ENCODE peak calls at places on chromosomes 1 and 21, in four cellular contexts. One of them, this sample, is unnamed.

GRCh38 chr1:69710484-69710883 is 142.8 kb downstream of the LRRC7 start:
- DNase-seq in tibial artery: no peak
- DNase-seq in memory B cell: no peak
- DNase-seq in cerebellar cortex: no peak
- DNase-seq in this sample: no peak

GRCh38 chr1:150282558-150282958 is 204 bp downstream of the CIART start:
- DNase-seq in tibial artery: peak; percentile 45
- DNase-seq in memory B cell: no peak
- DNase-seq in cerebellar cortex: no peak
- DNase-seq in this sample: no peak

GRCh38 chr1:150152182-150152536 is 2.4 kb downstream of the PLEKHO1 start:
- DNase-seq in tibial artery: no peak
- DNase-seq in memory B cell: no peak
- DNase-seq in cerebellar cortex: peak; percentile 26
- DNase-seq in this sample: no peak

GRCh38 chr1:107844009-107844408 is 121.0 kb downstream of the VAV3 start:
- DNase-seq in tibial artery: no peak
- DNase-seq in memory B cell: no peak
- DNase-seq in cerebellar cortex: no peak
- DNase-seq in this sample: no peak

GRCh38 chr1:237562247-237562823 is 328.4 kb downstream of the ZP4 start:
- DNase-seq in tibial artery: no peak
- DNase-seq in memory B cell: no peak
- DNase-seq in cerebellar cortex: peak; percentile 81
- DNase-seq in this sample: peak; percentile 3

GRCh38 chr1:181398544-181398943 is 84.8 kb upstream of the CACNA1E start:
- DNase-seq in tibial artery: no peak
- DNase-seq in memory B cell: no peak
- DNase-seq in cerebellar cortex: no peak
- DNase-seq in this sample: no peak

GRCh38 chr1:31476891-31477846 is 64.2 kb downstream of the SERINC2 start:
- DNase-seq in tibial artery: no peak
- DNase-seq in memory B cell: no peak
- DNase-seq in cerebellar cortex: no peak
- DNase-seq in this sample: no peak

GRCh38 chr1:167617100-167617949 is 12.7 kb upstream of the RCSD1 start:
- DNase-seq in tibial artery: peak; percentile 41
- DNase-seq in memory B cell: peak; percentile 59
- DNase-seq in cerebellar cortex: no peak
- DNase-seq in this sample: no peak

GRCh38 chr1:15848143-15848928 is 829 bp downstream of the SPEN start:
- DNase-seq in tibial artery: no peak
- DNase-seq in memory B cell: peak; percentile 72
- DNase-seq in cerebellar cortex: peak; percentile 53
- DNase-seq in this sample: no peak

GRCh38 chr21:43899307-43900077 is 34.5 kb downstream of the AGPAT3 start:
- DNase-seq in tibial artery: no peak
- DNase-seq in memory B cell: no peak
- DNase-seq in cerebellar cortex: no peak
- DNase-seq in this sample: no peak

GRCh38 chr1:53442297-53442696 is 16.9 kb upstream of the DMRTB1 start:
- DNase-seq in tibial artery: no peak
- DNase-seq in memory B cell: no peak
- DNase-seq in cerebellar cortex: no peak
- DNase-seq in this sample: no peak

GRCh38 chr1:231264642-231265041 is 23.6 kb downstream of the GNPAT start:
- DNase-seq in tibial artery: no peak
- DNase-seq in memory B cell: no peak
- DNase-seq in cerebellar cortex: no peak
- DNase-seq in this sample: no peak

GRCh38 chr1:226957714-226958113 is 17.6 kb downstream of the COQ8A start:
- DNase-seq in tibial artery: no peak
- DNase-seq in memory B cell: no peak
- DNase-seq in cerebellar cortex: no peak
- DNase-seq in this sample: no peak

GRCh38 chr1:119010201-119010600 is 22.1 kb upstream of the TBX15 start:
- DNase-seq in tibial artery: no peak
- DNase-seq in memory B cell: no peak
- DNase-seq in cerebellar cortex: no peak
- DNase-seq in this sample: no peak

GRCh38 chr1:153611024-153611352 is 1.9 kb downstream of the S100A16 start:
- DNase-seq in tibial artery: no peak
- DNase-seq in memory B cell: no peak
- DNase-seq in cerebellar cortex: no peak
- DNase-seq in this sample: no peak

GRCh38 chr1:110218137-110218536 is 8.0 kb downstream of the KCNC4 start:
- DNase-seq in tibial artery: no peak
- DNase-seq in memory B cell: no peak
- DNase-seq in cerebellar cortex: no peak
- DNase-seq in this sample: no peak

This sample was measured in AG04450.